ENCODE peak calls at places on chromosomes 16 and 17, in six cellular contexts. H is bronchial epithelial cell; Q is foreskin fibroblast; F is GM23248; J is stimulated activated naive CD8-positive, alpha-beta T cell treated with anti-CD3 and anti-CD28 coated beads, Interleukin-15, Interleukin-2, amounts not matched to agents 100 U/mL and 50 U/mL, for 24 hours; P is fibroblast of pulmonary artery. V is an unnamed sample.
A peak's percentile ranks its signal among the peaks of the same experiment; 100 is the strongest.

GRCh38 chr17:67488768-67489167 is 111.7 kb downstream of the PITPNC1 start:
- DNase-seq in F (no peak), Q (no peak), H (no peak), J (no peak), P (no peak), V (no peak)

GRCh38 chr17:36070427-36070826 is 6.4 kb downstream of the CCL18 start:
- DNase-seq in J (no peak), Q (no peak), H (no peak), F (no peak), P (no peak), V (no peak)

GRCh38 chr17:4986403-4986802 is 1.1 kb downstream of the CAMTA2 start:
- DNase-seq in J (no peak), P (no peak), F (peak; percentile 37), H (peak; percentile 40), Q (peak; percentile 31), V (peak; percentile 18)

GRCh38 chr17:2996208-2996855 is 67.1 kb downstream of the OR1D5 start:
- DNase-seq in P (peak; percentile 50), F (peak; percentile 27), Q (peak; percentile 16), H (no peak), J (no peak), V (no peak)

GRCh38 chr16:65117701-65118448 is 4.0 kb downstream of the CDH11 start:
- DNase-seq in Q (peak; percentile 81), J (peak; percentile 40), F (peak; percentile 89), H (peak; percentile 69), P (peak; percentile 91), V (peak; percentile 93)

GRCh38 chr17:28499366-28499668 is 6.8 kb upstream of the FOXN1 start:
- DNase-seq in Q (no peak), H (no peak), F (no peak), J (no peak), P (no peak), V (no peak)

GRCh38 chr16:67719778-67720144 is 645 bp upstream of the GFOD2 start:
- DNase-seq in H (peak; percentile 41), Q (peak; percentile 51), J (peak; percentile 28), F (peak; percentile 79), P (peak; percentile 54), V (peak; percentile 72)

GRCh38 chr17:45052052-45052772 is 780 bp upstream of the DCAKD start:
- DNase-seq in P (no peak), F (peak; percentile 53), J (peak; percentile 46), H (peak; percentile 73), Q (no peak), V (peak; percentile 57)

GRCh38 chr16:28923652-28924398 is 1.2 kb downstream of the RABEP2 start:
- DNase-seq in F (no peak), H (no peak), J (no peak), Q (no peak), P (no peak), V (no peak)

GRCh38 chr17:81489012-81489968 is 23.3 kb downstream of the ACTG1 start:
- DNase-seq in F (no peak), Q (no peak), P (no peak), H (no peak), J (no peak), V (no peak)

GRCh38 chr17:40090234-40091111 is 9.9 kb downstream of the NR1D1 start:
- DNase-seq in J (no peak), F (no peak), P (no peak), Q (no peak), H (no peak), V (no peak)

GRCh38 chr17:65557349-65558310 is 3.8 kb downstream of the AXIN2 start:
- DNase-seq in Q (peak; percentile 52), J (peak; percentile 27), P (peak; percentile 31), H (no peak), F (peak; percentile 79), V (peak; percentile 26)

GRCh38 chr17:1961187-1961586 is 63.9 kb downstream of the RTN4RL1 start:
- DNase-seq in F (no peak), H (no peak), P (no peak), Q (no peak), J (no peak), V (no peak)

GRCh38 chr17:50080827-50081226 is 14.3 kb upstream of the PDK2 start:
- DNase-seq in H (no peak), Q (no peak), J (no peak), F (no peak), P (peak; percentile 11), V (no peak)

GRCh38 chr17:51085150-51085805 is 35.4 kb downstream of the SPAG9 start:
- DNase-seq in P (peak; percentile 38), F (peak; percentile 43), Q (no peak), J (no peak), H (peak; percentile 71), V (peak; percentile 55)

GRCh38 chr16:81686391-81687182 is 92.5 kb upstream of the PLCG2 start:
- DNase-seq in Q (no peak), P (peak; percentile 33), F (no peak), J (no peak), H (no peak), V (no peak)

GRCh38 chr17:49443862-49444261 is 29.2 kb upstream of the PHB1 start:
- DNase-seq in Q (peak; percentile 32), F (peak; percentile 64), H (no peak), P (peak; percentile 41), J (no peak), V (peak; percentile 37)

GRCh38 chr17:77479817-77480508 is 339.2 kb downstream of the SEC14L1 start:
- DNase-seq in H (no peak), J (no peak), P (no peak), F (no peak), Q (no peak), V (peak; percentile 38)

GRCh38 chr17:21161498-21162393 is 35.0 kb downstream of the DHRS7B start:
- DNase-seq in J (no peak), Q (no peak), P (peak; percentile 72), H (no peak), F (peak; percentile 82), V (peak; percentile 55)

GRCh38 chr16:73753931-73754330 is 542.7 kb upstream of the PSMD7 start:
- DNase-seq in J (no peak), Q (no peak), H (no peak), P (no peak), F (no peak), V (peak; percentile 56)

GRCh38 chr16:1465567-1465915 is 9.3 kb downstream of the CLCN7 start:
- DNase-seq in J (no peak), P (no peak), H (no peak), Q (no peak), F (no peak), V (no peak)

GRCh38 chr17:8803531-8804416 is 4.6 kb upstream of the MFSD6L start:
- DNase-seq in H (no peak), Q (no peak), J (no peak), F (no peak), P (no peak), V (no peak)

GRCh38 chr16:75224281-75224680 is 5.5 kb downstream of the CTRB1 start:
- DNase-seq in Q (no peak), F (no peak), P (no peak), J (no peak), H (no peak), V (no peak)

GRCh38 chr17:13362341-13363122 is 239.2 kb downstream of the HS3ST3A1 start:
- DNase-seq in Q (peak; percentile 83), H (peak; percentile 50), J (no peak), F (peak; percentile 94), P (no peak), V (peak; percentile 48)

GRCh38 chr17:80869476-80869875 is 122.2 kb upstream of the CHMP6 start:
- DNase-seq in Q (no peak), F (peak; percentile 52), P (no peak), H (no peak), J (no peak), V (no peak)

GRCh38 chr16:2829501-2830354 is at the start of gene ZG16B:
- DNase-seq in J (no peak), F (no peak), H (no peak), P (peak; percentile 18), Q (no peak), V (no peak)

GRCh38 chr16:29898786-29899515 is 399 bp downstream of the SEZ6L2 start:
- DNase-seq in J (no peak), F (peak; percentile 67), P (no peak), Q (peak; percentile 25), H (no peak), V (peak; percentile 39)

GRCh38 chr17:22435231-22435974 is 743.1 kb downstream of the KCNJ18 start:
- DNase-seq in F (no peak), H (no peak), J (no peak), P (no peak), Q (no peak), V (no peak)

GRCh38 chr17:67624886-67625656 is 92.7 kb upstream of the NOL11 start:
- DNase-seq in Q (no peak), J (no peak), F (no peak), P (no peak), H (no peak), V (no peak)

GRCh38 chr16:77117687-77118086 is 73.3 kb upstream of the MON1B start:
- DNase-seq in Q (no peak), F (no peak), J (no peak), H (peak; percentile 1), P (no peak), V (no peak)

V was measured in adipocyte.